ENCODE peak calls at places on chromosomes 1 and 21, in six cellular contexts. Q is adipocyte, D is mammary epithelial cell, O is GM23248, S is DND-41, F is fibroblast of lung. H is an unnamed sample. For H3K4me1, the result is how much of the 10 kb centered on the place peaks cover.

GRCh38 chr1:212467843-212468482 is 35.2 kb downstream of the NENF start:
- DNase-seq in Q (no peak), D (peak), O (peak), S (no peak), F (peak), H (no peak)

GRCh38 chr1:178688244-178688643 is 36.8 kb upstream of the RALGPS2 start:
- DNase-seq in Q (peak), D (no peak), O (peak), S (no peak), F (no peak), H (no peak)

GRCh38 chr21:17738171-17738953 is 80.8 kb downstream of the C21orf91 start:
- DNase-seq in Q (no peak), D (no peak), O (no peak), S (no peak), F (no peak), H (peak)

GRCh38 chr1:248047008-248047407 is 372 bp downstream of the OR2L3 start:
- DNase-seq in Q (no peak), D (no peak), O (no peak), S (no peak), F (no peak), H (no peak)

GRCh38 chr1:66852870-66853269 is 51.8 kb upstream of the INSL5 start:
- DNase-seq in Q (no peak), D (peak), O (no peak), S (no peak), F (no peak), H (no peak)

GRCh38 chr1:230781596-230781995 is 34.4 kb downstream of the CAPN9 start:
- DNase-seq in Q (peak), D (peak), O (no peak), S (no peak), F (peak), H (no peak)

GRCh38 chr1:5506634-5507033 is 485.6 kb downstream of the NPHP4 start:
- DNase-seq in Q (no peak), D (no peak), O (no peak), S (no peak), F (no peak), H (no peak)

GRCh38 chr1:212916395-212917133 is 33.8 kb upstream of the VASH2 start:
- DNase-seq in Q (no peak), D (peak), O (peak), S (no peak), F (peak), H (peak)

GRCh38 chr1:69400128-69400527 is 167.6 kb upstream of the LRRC7 start:
- DNase-seq in Q (no peak), D (no peak), O (no peak), S (no peak), F (no peak), H (no peak)

DNA sequence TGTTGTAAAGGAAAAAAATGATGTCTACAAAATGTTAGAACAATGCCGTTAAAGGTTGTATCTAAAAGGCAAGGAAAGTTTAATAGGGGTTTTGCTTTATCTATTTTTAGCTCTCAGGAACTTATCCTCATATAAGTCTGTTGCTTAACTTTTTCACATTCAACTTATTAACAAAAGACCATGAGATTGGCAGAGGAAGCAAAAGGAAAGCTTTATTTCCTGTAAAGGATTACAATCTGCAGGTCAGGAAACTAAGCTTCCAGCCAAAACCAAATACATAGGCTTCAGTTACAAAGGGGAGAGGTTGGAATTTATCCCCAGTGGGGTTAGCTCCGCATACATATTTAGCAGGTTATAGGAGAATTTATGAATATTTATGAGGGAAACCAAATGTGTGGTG is 58.7 kb upstream of the KIAA1614 start:
- DNase-seq in Q (peak), D (no peak), O (no peak), S (no peak), F (peak), H (no peak)
- H3K4me1 ChIP-seq in Q (under half), D (under half), O (under half), S (under half), F (under half), H (under half)

GRCh38 chr1:99993468-99993845 is 23.7 kb downstream of the SLC35A3 start:
- DNase-seq in Q (no peak), D (no peak), O (no peak), S (no peak), F (no peak), H (no peak)

GRCh38 chr1:99994496-99994895 is 24.7 kb downstream of the SLC35A3 start:
- DNase-seq in Q (no peak), D (peak), O (no peak), S (no peak), F (no peak), H (no peak)

GRCh38 chr1:99992044-99992722 is 22.4 kb downstream of the SLC35A3 start:
- DNase-seq in Q (no peak), D (no peak), O (no peak), S (no peak), F (no peak), H (no peak)

GRCh38 chr1:99996951-99997350 is 27.2 kb downstream of the SLC35A3 start:
- DNase-seq in Q (no peak), D (no peak), O (no peak), S (no peak), F (no peak), H (no peak)

GRCh38 chr1:99992760-99993467 is 23.1 kb downstream of the SLC35A3 start:
- DNase-seq in Q (peak), D (peak), O (no peak), S (no peak), F (peak), H (no peak)
- H3K9ac ChIP-seq in Q (no peak), D (no peak), O (no peak), S (no peak), F (no peak), H (no peak)

GRCh38 chr1:201861448-201861847 is 27.2 kb upstream of the SHISA4 start:
- DNase-seq in Q (no peak), D (no peak), O (no peak), S (no peak), F (no peak), H (no peak)
- H3K4me1 ChIP-seq in Q (under half), D (under half), O (under half), S (under half), F (under half), H (under half)

GRCh38 chr1:25694167-25694566 is 77.6 kb downstream of the MAN1C1 start:
- DNase-seq in Q (no peak), D (no peak), O (peak), S (no peak), F (peak), H (peak)
- H3K9ac ChIP-seq in Q (peak), D (no peak), O (peak), S (no peak), F (peak), H (no peak)

GRCh38 chr1:183101081-183101480 is 77.9 kb downstream of the LAMC1 start:
- DNase-seq in Q (no peak), D (no peak), O (no peak), S (no peak), F (peak), H (no peak)

GRCh38 chr1:183103141-183103540 is 79.9 kb downstream of the LAMC1 start:
- DNase-seq in Q (no peak), D (no peak), O (no peak), S (no peak), F (no peak), H (no peak)

GRCh38 chr1:183101841-183102276 is 78.6 kb downstream of the LAMC1 start:
- DNase-seq in Q (peak), D (no peak), O (peak), S (no peak), F (no peak), H (no peak)

GRCh38 chr1:183098349-183098748 is 75.1 kb downstream of the LAMC1 start:
- DNase-seq in Q (no peak), D (no peak), O (no peak), S (no peak), F (no peak), H (no peak)

GRCh38 chr1:183100575-183100974 is 77.4 kb downstream of the LAMC1 start:
- DNase-seq in Q (no peak), D (no peak), O (no peak), S (no peak), F (no peak), H (no peak)
- H3K4me1 ChIP-seq in Q (half or more), D (under half), O (half or more), S (under half), F (under half), H (under half)

GRCh38 chr1:165342588-165342987 is 13.9 kb downstream of the LMX1A start:
- DNase-seq in Q (no peak), D (peak), O (no peak), S (no peak), F (no peak), H (no peak)
- H3K9ac ChIP-seq in Q (no peak), D (no peak), O (no peak), S (no peak), F (no peak), H (no peak)

GRCh38 chr1:85290826-85291225 is 14.4 kb upstream of the BCL10 start:
- DNase-seq in Q (no peak), D (peak), O (peak), S (no peak), F (peak), H (no peak)
- H3K4me1 ChIP-seq in Q (under half), D (half or more), O (under half), S (under half), F (under half), H (under half)

DNA sequence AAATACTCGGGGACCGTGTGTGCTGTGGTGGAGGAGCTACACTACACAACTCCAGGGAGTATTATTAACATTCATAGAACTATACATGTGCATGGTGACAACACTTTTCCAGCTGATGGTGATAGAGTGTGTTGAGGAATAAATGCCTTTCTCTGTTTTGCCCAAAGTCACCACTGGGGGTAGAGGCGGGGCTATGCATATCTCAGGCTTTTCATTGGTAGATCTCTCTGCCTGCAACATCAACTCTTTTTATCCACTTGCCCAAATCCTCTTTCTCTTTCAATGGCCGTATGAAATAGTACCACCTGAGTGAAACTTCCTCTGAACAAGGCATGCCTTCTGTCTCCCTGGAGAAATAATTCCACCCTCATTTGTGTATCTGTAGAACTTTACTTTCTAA is 107.0 kb upstream of the C8B start:
- DNase-seq in Q (no peak), D (no peak), O (peak), S (no peak), F (no peak), H (peak)
- H3K9ac ChIP-seq in Q (no peak), D (no peak), O (no peak), S (no peak), F (no peak), H (no peak)

GRCh38 chr1:3338725-3339070 is 115.8 kb upstream of the ARHGEF16 start:
- DNase-seq in Q (no peak), D (no peak), O (no peak), S (no peak), F (no peak), H (no peak)

GRCh38 chr1:3335754-3336640 is 118.5 kb upstream of the ARHGEF16 start:
- DNase-seq in Q (no peak), D (no peak), O (no peak), S (no peak), F (no peak), H (no peak)

GRCh38 chr1:3339856-3340255 is 114.6 kb upstream of the ARHGEF16 start:
- DNase-seq in Q (no peak), D (no peak), O (no peak), S (no peak), F (no peak), H (no peak)

GRCh38 chr1:3336641-3337621 is 117.5 kb upstream of the ARHGEF16 start:
- DNase-seq in Q (no peak), D (no peak), O (no peak), S (no peak), F (no peak), H (no peak)

DNA sequence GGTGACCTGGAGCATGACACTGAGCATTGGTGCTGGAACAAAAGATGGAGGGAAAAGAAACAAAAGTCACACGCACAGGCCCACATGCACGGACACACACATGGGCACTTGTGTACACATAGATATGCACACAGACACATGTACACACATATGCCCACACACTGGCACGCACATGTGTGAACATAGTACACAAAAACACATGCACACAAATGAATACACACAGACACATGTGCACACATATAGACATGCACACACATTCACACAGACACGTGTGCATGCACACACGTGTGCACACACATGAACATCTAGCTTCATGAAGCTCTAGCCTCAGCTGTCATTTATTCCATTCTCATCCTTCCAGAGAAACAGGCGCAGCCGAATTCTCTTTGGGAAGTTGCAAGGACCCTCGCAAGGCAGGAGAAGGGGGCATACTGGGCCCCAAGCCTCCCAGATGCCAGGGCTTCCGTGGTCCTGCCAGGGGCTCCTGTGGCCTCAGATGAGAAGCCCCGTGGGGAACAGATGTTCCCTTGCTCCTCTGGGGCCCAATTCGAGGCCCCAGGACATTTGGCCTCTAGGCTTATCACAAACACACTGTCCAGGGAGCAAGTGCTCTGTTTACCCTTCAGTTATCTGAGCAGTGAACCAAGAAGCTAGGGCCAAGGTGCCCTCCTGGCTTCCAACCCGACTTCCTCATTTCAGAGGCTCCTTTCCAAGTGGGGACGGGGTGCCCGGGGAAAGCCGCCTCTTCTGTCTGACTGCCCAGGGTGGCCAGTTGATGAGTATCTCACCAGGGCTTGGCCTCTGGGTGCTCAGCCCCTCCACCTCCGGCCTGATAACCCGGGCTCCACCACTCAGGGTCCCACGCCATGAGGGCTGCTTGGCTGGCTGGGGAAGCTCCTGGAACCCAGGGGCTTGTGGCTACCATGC is 116.4 kb upstream of the ARHGEF16 start:
- DNase-seq in Q (no peak), D (no peak), O (no peak), S (no peak), F (no peak), H (no peak)
- H3K4me1 ChIP-seq in Q (under half), D (under half), O (under half), S (under half), F (under half), H (under half)

GRCh38 chr1:31932491-31933316 is 5.5 kb downstream of the PTP4A2 start:
- DNase-seq in Q (no peak), D (peak), O (peak), S (peak), F (peak), H (no peak)

GRCh38 chr1:31934251-31934650 is 3.9 kb downstream of the PTP4A2 start:
- DNase-seq in Q (no peak), D (no peak), O (no peak), S (no peak), F (no peak), H (no peak)

GRCh38 chr1:31936966-31937299 is 1.2 kb downstream of the PTP4A2 start:
- DNase-seq in Q (no peak), D (no peak), O (peak), S (no peak), F (no peak), H (no peak)

GRCh38 chr1:31936278-31936965 is 1.7 kb downstream of the PTP4A2 start:
- DNase-seq in Q (peak), D (peak), O (peak), S (no peak), F (peak), H (no peak)

DNA sequence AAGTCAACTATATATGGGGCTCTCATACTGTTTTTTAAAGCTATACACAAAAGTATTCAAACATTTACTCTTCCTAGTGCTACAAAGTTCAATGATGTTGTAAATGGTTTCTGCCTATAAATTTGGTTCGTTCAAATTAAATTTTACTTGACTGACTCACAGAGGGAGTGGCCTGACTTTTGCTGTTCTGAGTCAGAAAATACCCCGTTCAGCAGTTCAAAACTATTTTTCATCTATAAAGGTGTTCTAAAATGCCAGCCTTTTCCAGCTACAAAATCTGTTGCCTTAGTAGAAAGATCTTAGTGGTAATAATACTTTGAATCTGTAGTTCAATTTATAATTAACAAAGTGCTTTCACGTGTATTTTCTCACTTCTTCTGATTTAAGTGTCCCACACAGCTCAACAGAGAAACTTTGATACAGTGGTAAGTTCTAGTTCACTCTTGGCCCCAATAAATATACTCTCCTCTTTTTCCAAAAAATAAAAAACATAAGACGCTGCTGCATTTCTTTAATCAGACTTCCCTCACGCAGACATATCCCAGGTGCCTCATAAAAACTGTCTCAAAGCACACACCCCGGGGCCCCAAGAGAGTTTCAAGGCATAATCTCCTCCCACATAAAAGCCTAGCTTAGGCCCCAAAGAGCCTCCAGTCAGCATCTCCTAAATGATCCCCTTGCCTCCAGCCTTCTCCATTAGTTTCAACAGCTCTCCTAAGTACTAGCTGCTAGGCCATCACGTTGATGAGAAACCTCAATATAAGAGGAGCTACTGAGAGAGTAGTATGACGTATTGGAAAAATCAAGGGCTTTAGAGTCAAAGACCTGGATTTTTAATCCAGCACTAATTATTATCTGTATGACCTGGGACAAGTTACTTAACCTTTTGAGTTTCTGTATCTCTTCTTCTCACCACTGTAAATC is 3.2 kb downstream of the PTP4A2 start:
- DNase-seq in Q (peak), D (peak), O (peak), S (peak), F (peak), H (no peak)
- H3K9ac ChIP-seq in Q (peak), D (peak), O (peak), S (peak), F (peak), H (no peak)